ENCODE peak calls at places on chromosome X, in five cellular contexts. T, R, S, M and B are unnamed samples. For H3K9me3, the result is how much of the 10 kb centered on the place peaks cover.

GRCh38 chrX:109475174-109475891 is 6.6 kb downstream of the GUCY2F start:
- DNase-seq in T (peak), R (peak), S (no peak), M (peak), B (peak)

GRCh38 chrX:21412883-21413282 is 38.7 kb downstream of the CNKSR2 start:
- DNase-seq in T (no peak), R (no peak), S (no peak), M (no peak), B (no peak)

GRCh38 chrX:134423606-134424005 is 36.4 kb upstream of the HPRT1 start:
- DNase-seq in T (no peak), R (no peak), S (no peak), M (no peak), B (no peak)

GRCh38 chrX:115013705-115014104 is 3.7 kb downstream of the IL13RA2 start:
- DNase-seq in T (no peak), R (no peak), S (no peak), M (no peak), B (no peak)

GRCh38 chrX:12378706-12379105 is 240.4 kb downstream of the FRMPD4 start:
- DNase-seq in T (no peak), R (no peak), S (no peak), M (no peak), B (no peak)

GRCh38 chrX:38548508-38548907 is 12.8 kb upstream of the TSPAN7 start:
- DNase-seq in T (no peak), R (no peak), S (no peak), M (no peak), B (no peak)

GRCh38 chrX:24149346-24150050 is at the start of gene ZFX:
- DNase-seq in T (peak), R (peak), S (peak), M (peak), B (no peak)

GRCh38 chrX:153511784-153512500 is 5.5 kb upstream of the ATP2B3 start:
- DNase-seq in T (no peak), R (no peak), S (no peak), M (no peak), B (no peak)

GRCh38 chrX:151796576-151796975 is 62.0 kb downstream of the CNGA2 start:
- DNase-seq in T (no peak), R (no peak), S (no peak), M (no peak), B (no peak)

GRCh38 chrX:71632923-71633657 is 14.8 kb upstream of the CXCR3 start:
- DNase-seq in T (no peak), R (no peak), S (no peak), M (no peak), B (no peak)

GRCh38 chrX:64394874-64395567 is at the start of gene MTMR8:
- DNase-seq in T (peak), R (peak), S (peak), M (peak), B (no peak)

GRCh38 chrX:47160781-47161180 is 15.8 kb downstream of the RBM10 start:
- DNase-seq in T (no peak), R (no peak), S (no peak), M (no peak), B (no peak)

GRCh38 chrX:43641691-43642090 is 14.4 kb upstream of the MAOA start:
- DNase-seq in T (no peak), R (no peak), S (no peak), M (no peak), B (no peak)

GRCh38 chrX:70411475-70411874 is 11.6 kb upstream of the GDPD2 start:
- DNase-seq in T (no peak), R (no peak), S (no peak), M (no peak), B (no peak)

GRCh38 chrX:32520789-32521188 is 690.6 kb downstream of the DMD start:
- DNase-seq in T (no peak), R (no peak), S (no peak), M (no peak), B (no peak)

GRCh38 chrX:72714471-72714916 is 388 bp upstream of the PHKA1 start:
- DNase-seq in T (peak), R (peak), S (peak), M (peak), B (no peak)

GRCh38 chrX:21374163-21374993 is at the start of gene CNKSR2:
- DNase-seq in T (no peak), R (peak), S (peak), M (peak), B (no peak)

GRCh38 chrX:17591741-17592110 is 145.6 kb upstream of the SCML1 start:
- DNase-seq in T (no peak), R (no peak), S (no peak), M (no peak), B (no peak)

GRCh38 chrX:124421898-124422622 is 75.7 kb downstream of the SH2D1A start:
- DNase-seq in T (no peak), R (no peak), S (no peak), M (no peak), B (no peak)

GRCh38 chrX:7132335-7133035 is 15.0 kb upstream of the STS start:
- DNase-seq in T (peak), R (no peak), S (peak), M (peak), B (no peak)

GRCh38 chrX:42219231-42219630 is 295.9 kb upstream of the CASK start:
- DNase-seq in T (no peak), R (no peak), S (no peak), M (no peak), B (no peak)

GRCh38 chrX:36856849-36857248 is 151.3 kb upstream of the FAM47C start:
- DNase-seq in T (no peak), R (no peak), S (no peak), M (no peak), B (no peak)

GRCh38 chrX:65668362-65669310 is 1.2 kb downstream of the MSN start:
- DNase-seq in T (peak), R (peak), S (peak), M (peak), B (no peak)

GRCh38 chrX:53239474-53239873 is 14.5 kb upstream of the KDM5C start:
- DNase-seq in T (no peak), R (peak), S (no peak), M (no peak), B (no peak)

GRCh38 chrX:19017271-19017670 is 33.4 kb upstream of the PHKA2 start:
- DNase-seq in T (no peak), R (no peak), S (no peak), M (no peak), B (no peak)

GRCh38 chrX:12814434-12814833 is 23.2 kb downstream of the PRPS2 start:
- DNase-seq in T (no peak), R (peak), S (peak), M (peak), B (peak)

GRCh38 chrX:105315301-105315700 is 94.8 kb upstream of the TEX13A start:
- DNase-seq in T (no peak), R (no peak), S (no peak), M (no peak), B (no peak)

GRCh38 chrX:35626124-35626523 is 172.0 kb upstream of the MAGEB16 start:
- DNase-seq in T (no peak), R (no peak), S (no peak), M (no peak), B (no peak)

GRCh38 chrX:152204919-152205318 is 66.5 kb upstream of the MAGEA10 start:
- DNase-seq in T (no peak), R (no peak), S (no peak), M (no peak), B (no peak)

GRCh38 chrX:16836371-16836770 is 33.8 kb downstream of the RBBP7 start:
- DNase-seq in T (no peak), R (peak), S (peak), M (no peak), B (no peak)

GRCh38 chrX:130552444-130553073 is 150.8 kb downstream of the RBMX2 start:
- DNase-seq in T (no peak), R (no peak), S (no peak), M (no peak), B (no peak)

GRCh38 chrX:53071604-53072417 is 10.4 kb upstream of the TSPYL2 start:
- DNase-seq in T (peak), R (no peak), S (peak), M (peak), B (no peak)

GRCh38 chrX:38426785-38427184 is 74.4 kb downstream of the OTC start:
- DNase-seq in T (no peak), R (no peak), S (no peak), M (no peak), B (no peak)

GRCh38 chrX:48522291-48522690 is 683 bp downstream of the EBP start:
- DNase-seq in T (no peak), R (no peak), S (peak), M (no peak), B (no peak)

GRCh38 chrX:31190221-31190975 is 118.6 kb upstream of the FTHL17 start:
- DNase-seq in T (no peak), R (no peak), S (no peak), M (no peak), B (no peak)

GRCh38 chrX:44675364-44676024 is 132.8 kb upstream of the FUNDC1 start:
- DNase-seq in T (peak), R (no peak), S (no peak), M (peak), B (no peak)

GRCh38 chrX:132636080-132636479 is 147.2 kb upstream of the MBNL3 start:
- DNase-seq in T (no peak), R (no peak), S (no peak), M (no peak), B (no peak)

GRCh38 chrX:133888941-133889340 is 96.5 kb downstream of the GPC3 start:
- DNase-seq in T (no peak), R (no peak), S (no peak), M (no peak), B (no peak)

GRCh38 chrX:9935436-9935835 is 31.7 kb upstream of the CLDN34 start:
- DNase-seq in T (no peak), R (no peak), S (no peak), M (no peak), B (no peak)
- TF ChIP-seq POLR2AphosphoS5 in T (no peak), R (no peak), S (no peak), M (no peak), B (no peak)

DNA sequence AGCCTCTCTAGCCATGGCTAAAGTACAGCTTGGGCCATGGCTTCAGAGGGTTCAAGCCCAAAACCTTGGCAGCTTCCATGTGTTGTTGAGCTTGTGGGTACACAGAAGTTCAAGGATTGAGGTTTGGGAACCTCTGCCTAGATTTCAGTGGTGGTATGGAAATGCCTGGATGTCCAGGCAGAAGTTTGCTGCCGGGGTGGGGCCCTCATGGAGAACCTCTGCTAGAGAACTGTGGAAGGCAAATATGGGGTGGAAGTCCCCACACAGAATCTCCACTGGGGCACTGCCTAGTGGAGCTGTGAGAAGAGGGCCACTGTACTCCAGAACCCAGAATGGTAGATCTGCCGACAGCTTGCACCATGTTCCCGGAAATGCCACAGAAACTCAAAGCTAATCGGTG is 59.5 kb downstream of the NEXMIF start:
- DNase-seq in T (no peak), R (no peak), S (no peak), M (no peak), B (no peak)
- H3K9me3 ChIP-seq in T (under half), R (under half), S (under half), M (under half), B (under half)

GRCh38 chrX:136497556-136498048 is at the start of gene HTATSF1:
- DNase-seq in T (no peak), R (peak), S (no peak), M (no peak), B (no peak)
- TF ChIP-seq POLR2AphosphoS5 in T (no peak), R (no peak), S (no peak), M (no peak), B (no peak)

GRCh38 chrX:1443496-1444075 is 9.1 kb downstream of the ASMTL start:
- DNase-seq in T (no peak), R (no peak), S (no peak), M (no peak), B (no peak)
- H3K9me3 ChIP-seq in T (under half), R (under half), S (under half), M (under half), B (under half)

GRCh38 chrX:39730671-39731389 is 366.9 kb downstream of the BCOR start:
- DNase-seq in T (peak), R (peak), S (peak), M (peak), B (no peak)
- TF ChIP-seq POLR2AphosphoS5 in T (no peak), R (no peak), S (peak), M (peak), B (no peak)

DNA sequence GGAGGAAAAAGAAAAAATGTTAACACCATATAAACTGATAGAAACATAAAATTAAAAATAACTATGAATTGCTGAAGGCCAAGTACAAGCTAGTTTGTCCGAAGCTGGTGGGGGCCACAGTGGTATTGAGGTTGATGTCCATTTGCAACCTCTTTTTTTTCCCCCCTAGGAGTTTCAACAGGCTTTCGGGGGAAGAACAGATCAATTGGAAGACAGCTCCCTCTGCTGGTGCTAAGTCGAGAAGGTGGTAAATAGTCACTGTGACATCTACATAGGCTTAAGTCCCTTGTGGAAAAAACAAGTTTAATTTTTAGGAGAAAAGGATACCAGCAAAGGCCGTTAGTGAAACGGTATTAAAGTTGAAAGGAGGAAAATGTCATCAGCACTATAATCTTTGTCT is 115.7 kb upstream of the ZXDA start:
- DNase-seq in T (no peak), R (peak), S (peak), M (peak), B (peak)
- H3K9me3 ChIP-seq in T (under half), R (under half), S (under half), M (under half), B (under half)

DNA sequence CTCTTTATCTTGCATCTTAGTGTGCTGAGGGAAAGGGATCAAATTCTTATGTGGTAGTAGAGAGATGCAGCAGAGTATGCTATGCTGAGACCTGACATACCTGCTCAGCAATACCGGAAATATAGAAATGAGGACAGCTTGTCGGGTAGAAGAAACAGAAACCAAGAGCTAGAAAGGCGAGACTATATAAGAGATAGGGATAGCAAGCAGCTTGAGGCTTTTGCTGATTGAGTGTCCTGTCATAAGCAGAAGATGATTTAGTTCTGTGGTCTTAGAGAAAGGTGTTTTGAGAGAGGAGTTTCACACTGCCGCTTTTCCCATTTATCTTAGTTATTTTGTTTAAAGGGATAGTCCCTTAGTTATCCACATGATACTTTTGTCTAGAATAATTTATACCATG is 31.7 kb downstream of the USP9X start:
- DNase-seq in T (no peak), R (no peak), S (no peak), M (no peak), B (no peak)
- TF ChIP-seq POLR2AphosphoS5 in T (no peak), R (no peak), S (no peak), M (no peak), B (no peak)

GRCh38 chrX:135453381-135453780 is 31.6 kb downstream of the SMIM10L2A start:
- DNase-seq in T (no peak), R (peak), S (no peak), M (no peak), B (no peak)
- H3K9me3 ChIP-seq in T (under half), R (under half), S (under half), M (under half), B (under half)

DNA sequence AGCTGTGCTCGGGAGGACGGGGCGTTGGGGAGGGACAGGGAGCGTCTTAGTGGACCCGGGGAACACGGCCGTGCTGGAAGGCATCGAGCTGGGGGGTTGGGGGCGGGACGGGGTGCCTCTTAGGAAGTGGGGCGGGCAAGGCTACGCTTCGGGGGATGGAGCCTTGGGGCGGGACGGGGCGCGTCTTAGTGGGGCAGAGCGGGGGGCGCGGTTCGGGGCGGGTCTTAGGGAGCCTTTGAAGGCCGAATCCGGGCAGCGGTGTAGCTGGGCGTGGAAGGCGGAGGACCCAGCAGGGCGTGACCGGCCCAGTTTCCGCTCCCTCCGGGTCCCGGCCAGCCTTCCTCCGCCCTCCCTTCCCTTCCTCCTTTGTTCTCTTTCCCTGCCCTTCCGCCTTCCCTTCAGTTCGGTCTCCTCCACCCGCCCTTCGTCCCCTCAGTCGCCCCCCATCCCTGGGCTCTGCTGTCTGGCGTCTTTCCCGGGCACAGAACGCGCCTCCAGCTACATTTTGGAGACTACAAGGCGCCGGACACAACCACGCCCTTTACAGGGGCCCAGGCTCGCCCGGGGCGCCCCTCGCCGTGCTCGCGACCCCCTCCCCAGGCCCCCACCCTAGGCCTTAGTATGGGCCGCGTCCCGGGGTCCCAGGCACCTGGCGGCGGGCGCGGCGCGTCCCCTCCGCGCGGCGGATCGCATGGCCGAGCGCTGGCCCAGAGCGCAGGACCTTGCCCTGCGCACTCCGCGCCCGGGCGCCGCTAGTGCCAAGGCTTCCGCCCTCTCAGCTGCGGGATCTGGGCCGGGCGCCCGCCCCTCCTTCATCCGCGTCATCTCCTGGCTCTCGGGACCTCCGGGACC is at the start of gene ARSD:
- DNase-seq in T (peak), R (peak), S (peak), M (peak), B (peak)
- TF ChIP-seq POLR2AphosphoS5 in T (no peak), R (peak), S (peak), M (peak), B (peak)

DNA sequence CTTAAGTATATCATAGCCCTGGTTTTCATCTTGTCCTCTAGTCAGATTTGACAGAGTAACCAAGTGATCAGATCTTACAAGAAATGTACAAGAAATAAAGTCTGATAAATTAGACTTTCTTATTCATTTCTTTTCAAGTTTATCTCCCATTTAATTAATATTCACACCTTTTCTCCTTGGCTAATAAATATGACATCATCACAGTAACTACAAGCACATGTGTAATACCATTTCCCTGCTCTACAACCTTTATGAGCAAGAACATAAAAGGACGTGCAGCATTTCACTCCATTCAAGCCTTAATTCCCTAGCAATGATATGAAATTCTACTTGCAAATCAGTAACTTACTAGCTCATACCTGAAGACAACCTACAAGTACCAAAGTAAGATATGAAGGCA is 88.5 kb downstream of the BRWD3 start:
- DNase-seq in T (no peak), R (no peak), S (no peak), M (no peak), B (no peak)
- H3K9me3 ChIP-seq in T (under half), R (under half), S (under half), M (under half), B (under half)